ENCODE peak calls at places on chromosomes 5 and 9, in eight cellular contexts. O is lung microvascular endothelial cell; F is fibroblast of pulmonary artery; R is activated CD4-positive, alpha-beta T cell treated with anti-CD3 and anti-CD28 coated beads, Interleukin-2, amount 10 ng/mL, durations not matched to agents 24 days and 14 days; E is NCI-H2171; G is activated naive CD4-positive, alpha-beta T cell treated with Interleukin-2 at 50 U/mL for 16 hours; I is smooth muscle cell of the brain vasculature; D is anterior cingulate cortex. K is an unnamed sample.

GRCh38 chr5:164958688-164959087 is 1453.3 kb downstream of the MAT2B start:
- DNase-seq in E (no peak), I (no peak), D (no peak), R (no peak), G (no peak), F (no peak), O (no peak), K (no peak)

GRCh38 chr9:138123086-138123485 is 245.5 kb downstream of the CACNA1B start:
- DNase-seq in O (no peak), F (no peak), R (no peak), I (no peak), D (no peak), E (no peak), G (no peak), K (no peak)

GRCh38 chr9:111959468-111959941 is 62.9 kb downstream of the UGCG start:
- DNase-seq in F (peak), D (no peak), I (no peak), G (no peak), E (no peak), O (peak), R (no peak), K (no peak)

GRCh38 chr5:176619203-176619568 is 9.2 kb upstream of the GPRIN1 start:
- DNase-seq in E (no peak), G (peak), I (no peak), F (peak), O (peak), R (peak), D (peak), K (peak)

GRCh38 chr5:74538206-74538661 is 102.3 kb downstream of the ENC1 start:
- DNase-seq in D (no peak), F (peak), E (no peak), R (no peak), O (peak), I (peak), G (no peak), K (no peak)

GRCh38 chr9:31824860-31825259 is 559.6 kb upstream of the ACO1 start:
- DNase-seq in D (no peak), O (no peak), F (no peak), E (no peak), I (no peak), G (no peak), R (no peak), K (no peak)

GRCh38 chr5:55234171-55234700 is 828 bp upstream of the CCNO start:
- DNase-seq in E (peak), R (peak), I (no peak), D (no peak), O (peak), G (no peak), F (no peak), K (no peak)

GRCh38 chr5:1249366-1250280 is 24.4 kb downstream of the SLC6A18 start:
- DNase-seq in R (no peak), D (no peak), G (no peak), E (no peak), I (no peak), F (no peak), O (no peak), K (no peak)

GRCh38 chr5:55306641-55307382 is 682 bp downstream of the DHX29 start:
- DNase-seq in I (no peak), E (no peak), G (no peak), O (peak), R (no peak), F (no peak), D (no peak), K (no peak)

GRCh38 chr5:66138572-66139116 is 5.5 kb upstream of the SREK1 start:
- DNase-seq in E (no peak), F (no peak), R (peak), G (no peak), I (no peak), O (no peak), D (no peak), K (no peak)

GRCh38 chr5:180313677-180314076 is 21.8 kb upstream of the MAPK9 start:
- DNase-seq in O (no peak), R (no peak), F (no peak), D (peak), G (peak), I (no peak), E (no peak), K (peak)

GRCh38 chr9:91836515-91836914 is 113.5 kb downstream of the ROR2 start:
- DNase-seq in D (no peak), I (no peak), G (no peak), F (no peak), R (no peak), E (no peak), O (no peak), K (no peak)

GRCh38 chr5:163448491-163448890 is 11.1 kb downstream of the CCNG1 start:
- DNase-seq in G (no peak), R (no peak), O (no peak), F (no peak), D (no peak), E (no peak), I (no peak), K (no peak)

GRCh38 chr9:125460883-125461475 is 199.4 kb downstream of the GAPVD1 start:
- DNase-seq in R (no peak), I (no peak), D (no peak), F (peak), O (peak), E (no peak), G (no peak), K (no peak)

GRCh38 chr9:105191508-105192118 is 52.8 kb upstream of the SLC44A1 start:
- DNase-seq in G (no peak), E (no peak), F (no peak), R (no peak), D (no peak), I (no peak), O (no peak), K (no peak)

GRCh38 chr5:12023614-12024241 is 119.5 kb upstream of the CTNND2 start:
- DNase-seq in G (no peak), E (peak), I (peak), F (peak), R (no peak), O (peak), D (no peak), K (no peak)

GRCh38 chr9:131704195-131704983 is 35.5 kb downstream of the RAPGEF1 start:
- DNase-seq in F (no peak), E (peak), D (no peak), G (no peak), R (no peak), O (no peak), I (no peak), K (no peak)

GRCh38 chr9:72280913-72281500 is 84.0 kb downstream of the ZFAND5 start:
- DNase-seq in R (peak), I (no peak), F (peak), D (peak), G (peak), O (peak), E (peak), K (peak)

GRCh38 chr5:82111191-82111590 is 139.4 kb downstream of the ATG10 start:
- DNase-seq in D (no peak), I (no peak), O (no peak), R (no peak), E (no peak), F (peak), G (no peak), K (no peak)

GRCh38 chr5:93477791-93478190 is 103.2 kb downstream of the NR2F1-AS1 start:
- DNase-seq in E (no peak), G (no peak), F (peak), R (no peak), D (no peak), I (no peak), O (no peak), K (no peak)